ENCODE peak calls at places on chromosomes 7 and 10, in nine cellular contexts. One of them, this sample, is unnamed.

GRCh38 chr10:125171402-125172316 is 11.3 kb upstream of the CTBP2 start:
- DNase-seq in A549: no peak
- DNase-seq in lower lobe of right lung: no peak
- DNase-seq in endothelial cell: no peak
- DNase-seq in MM.1S: no peak
- DNase-seq in CD4-positive, alpha-beta T cell: no peak
- DNase-seq in Peyer's patch: no peak
- DNase-seq in colonic mucosa: no peak
- DNase-seq in IMR-90: no peak
- DNase-seq in this sample: no peak

GRCh38 chr7:44289341-44290249 is 35.8 kb downstream of the CAMK2B start:
- DNase-seq in MM.1S: no peak
- DNase-seq in lower lobe of right lung: peak
- DNase-seq in IMR-90: no peak
- DNase-seq in endothelial cell: no peak
- DNase-seq in Peyer's patch: peak
- DNase-seq in colonic mucosa: no peak
- DNase-seq in CD4-positive, alpha-beta T cell: no peak
- DNase-seq in A549: no peak
- DNase-seq in this sample: peak

GRCh38 chr10:14173391-14173705 is 157.4 kb downstream of the FRMD4A start:
- DNase-seq in endothelial cell: no peak
- DNase-seq in Peyer's patch: no peak
- DNase-seq in A549: no peak
- DNase-seq in lower lobe of right lung: no peak
- DNase-seq in IMR-90: peak
- DNase-seq in colonic mucosa: no peak
- DNase-seq in MM.1S: no peak
- DNase-seq in CD4-positive, alpha-beta T cell: no peak
- DNase-seq in this sample: no peak

GRCh38 chr7:20331231-20331880 is 656 bp downstream of the ITGB8 start:
- DNase-seq in lower lobe of right lung: peak
- DNase-seq in A549: no peak
- DNase-seq in CD4-positive, alpha-beta T cell: no peak
- DNase-seq in colonic mucosa: peak
- DNase-seq in endothelial cell: peak
- DNase-seq in Peyer's patch: peak
- DNase-seq in IMR-90: peak
- DNase-seq in MM.1S: peak
- DNase-seq in this sample: peak

GRCh38 chr10:133100706-133101463 is 13.2 kb downstream of the ADGRA1 start:
- DNase-seq in Peyer's patch: no peak
- DNase-seq in A549: no peak
- DNase-seq in colonic mucosa: peak
- DNase-seq in MM.1S: peak
- DNase-seq in IMR-90: no peak
- DNase-seq in lower lobe of right lung: no peak
- DNase-seq in CD4-positive, alpha-beta T cell: no peak
- DNase-seq in endothelial cell: peak
- DNase-seq in this sample: no peak

GRCh38 chr7:16564909-16565426 is 38.3 kb downstream of the LRRC72 start:
- DNase-seq in IMR-90: peak
- DNase-seq in MM.1S: peak
- DNase-seq in A549: peak
- DNase-seq in lower lobe of right lung: no peak
- DNase-seq in CD4-positive, alpha-beta T cell: no peak
- DNase-seq in Peyer's patch: no peak
- DNase-seq in endothelial cell: no peak
- DNase-seq in colonic mucosa: no peak
- DNase-seq in this sample: no peak

GRCh38 chr7:14761506-14762296 is 140.8 kb downstream of the DGKB start:
- DNase-seq in CD4-positive, alpha-beta T cell: no peak
- DNase-seq in lower lobe of right lung: no peak
- DNase-seq in A549: no peak
- DNase-seq in Peyer's patch: no peak
- DNase-seq in endothelial cell: no peak
- DNase-seq in MM.1S: no peak
- DNase-seq in colonic mucosa: no peak
- DNase-seq in IMR-90: peak
- DNase-seq in this sample: no peak

GRCh38 chr7:13852281-13852968 is 137.0 kb downstream of the ETV1 start:
- DNase-seq in A549: no peak
- DNase-seq in IMR-90: no peak
- DNase-seq in Peyer's patch: no peak
- DNase-seq in CD4-positive, alpha-beta T cell: no peak
- DNase-seq in endothelial cell: no peak
- DNase-seq in colonic mucosa: no peak
- DNase-seq in lower lobe of right lung: no peak
- DNase-seq in MM.1S: no peak
- DNase-seq in this sample: no peak

GRCh38 chr10:10792681-10793080 is 225.0 kb upstream of the CELF2 start:
- DNase-seq in colonic mucosa: no peak
- DNase-seq in Peyer's patch: no peak
- DNase-seq in CD4-positive, alpha-beta T cell: no peak
- DNase-seq in IMR-90: peak
- DNase-seq in endothelial cell: no peak
- DNase-seq in lower lobe of right lung: no peak
- DNase-seq in A549: no peak
- DNase-seq in MM.1S: no peak
- DNase-seq in this sample: no peak

DNA sequence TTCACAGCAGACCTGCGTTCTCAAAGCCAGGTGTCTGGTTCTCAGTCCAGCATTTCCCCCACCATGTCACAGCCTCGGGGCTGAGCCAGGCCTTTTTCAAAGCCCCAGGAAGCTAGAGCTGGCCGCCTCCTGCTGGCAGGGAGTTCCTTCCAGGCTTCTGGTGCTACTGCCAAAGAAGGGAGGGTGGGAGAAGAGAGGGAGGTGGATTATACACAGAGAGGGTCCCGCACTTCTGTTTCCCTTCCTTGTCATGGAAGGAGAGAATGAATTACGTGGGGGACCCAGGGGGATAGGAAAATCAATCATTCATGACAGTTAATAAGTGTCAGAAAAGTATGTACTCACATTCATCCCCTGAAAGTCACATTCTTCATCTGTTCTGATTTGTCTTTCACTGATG is 600 bp upstream of the LGI1 start:
- DNase-seq in MM.1S: no peak
- DNase-seq in CD4-positive, alpha-beta T cell: no peak
- DNase-seq in colonic mucosa: no peak
- DNase-seq in lower lobe of right lung: no peak
- DNase-seq in Peyer's patch: no peak
- DNase-seq in IMR-90: no peak
- DNase-seq in A549: no peak
- DNase-seq in endothelial cell: peak
- DNase-seq in this sample: no peak
- TF ChIP-seq CTCF in MM.1S: no peak
- TF ChIP-seq CTCF in CD4-positive, alpha-beta T cell: no peak
- TF ChIP-seq CTCF in colonic mucosa: no peak
- TF ChIP-seq CTCF in lower lobe of right lung: no peak
- TF ChIP-seq CTCF in Peyer's patch: no peak
- TF ChIP-seq CTCF in IMR-90: no peak
- TF ChIP-seq CTCF in A549: no peak
- TF ChIP-seq CTCF in endothelial cell: no peak
- TF ChIP-seq CTCF in this sample: no peak

GRCh38 chr10:110496553-110497437 is 912 bp upstream of the DUSP5 start:
- DNase-seq in lower lobe of right lung: no peak
- DNase-seq in colonic mucosa: no peak
- DNase-seq in IMR-90: no peak
- DNase-seq in Peyer's patch: no peak
- DNase-seq in endothelial cell: no peak
- DNase-seq in A549: no peak
- DNase-seq in CD4-positive, alpha-beta T cell: no peak
- DNase-seq in MM.1S: no peak
- DNase-seq in this sample: peak

GRCh38 chr10:110498087-110498981 is 627 bp downstream of the DUSP5 start:
- DNase-seq in endothelial cell: peak
- DNase-seq in colonic mucosa: peak
- DNase-seq in A549: no peak
- DNase-seq in lower lobe of right lung: peak
- DNase-seq in CD4-positive, alpha-beta T cell: peak
- DNase-seq in IMR-90: peak
- DNase-seq in Peyer's patch: peak
- DNase-seq in MM.1S: peak
- DNase-seq in this sample: peak

GRCh38 chr10:110495731-110496552 is 1.8 kb upstream of the DUSP5 start:
- DNase-seq in IMR-90: peak
- DNase-seq in lower lobe of right lung: peak
- DNase-seq in MM.1S: no peak
- DNase-seq in Peyer's patch: peak
- DNase-seq in CD4-positive, alpha-beta T cell: peak
- DNase-seq in endothelial cell: peak
- DNase-seq in colonic mucosa: no peak
- DNase-seq in A549: peak
- DNase-seq in this sample: peak

GRCh38 chr10:110498982-110499795 is 1.5 kb downstream of the DUSP5 start:
- DNase-seq in lower lobe of right lung: no peak
- DNase-seq in MM.1S: peak
- DNase-seq in CD4-positive, alpha-beta T cell: peak
- DNase-seq in IMR-90: peak
- DNase-seq in endothelial cell: peak
- DNase-seq in A549: no peak
- DNase-seq in Peyer's patch: peak
- DNase-seq in colonic mucosa: peak
- DNase-seq in this sample: peak

GRCh38 chr10:110497438-110498086 is at the start of gene DUSP5:
- DNase-seq in lower lobe of right lung: peak
- DNase-seq in endothelial cell: peak
- DNase-seq in A549: peak
- DNase-seq in Peyer's patch: peak
- DNase-seq in colonic mucosa: peak
- DNase-seq in CD4-positive, alpha-beta T cell: peak
- DNase-seq in IMR-90: peak
- DNase-seq in MM.1S: peak
- DNase-seq in this sample: peak
- TF ChIP-seq CTCF in lower lobe of right lung: no peak
- TF ChIP-seq CTCF in endothelial cell: no peak
- TF ChIP-seq CTCF in A549: peak
- TF ChIP-seq CTCF in Peyer's patch: no peak
- TF ChIP-seq CTCF in colonic mucosa: no peak
- TF ChIP-seq CTCF in CD4-positive, alpha-beta T cell: no peak
- TF ChIP-seq CTCF in IMR-90: no peak
- TF ChIP-seq CTCF in MM.1S: no peak
- TF ChIP-seq CTCF in this sample: peak

DNA sequence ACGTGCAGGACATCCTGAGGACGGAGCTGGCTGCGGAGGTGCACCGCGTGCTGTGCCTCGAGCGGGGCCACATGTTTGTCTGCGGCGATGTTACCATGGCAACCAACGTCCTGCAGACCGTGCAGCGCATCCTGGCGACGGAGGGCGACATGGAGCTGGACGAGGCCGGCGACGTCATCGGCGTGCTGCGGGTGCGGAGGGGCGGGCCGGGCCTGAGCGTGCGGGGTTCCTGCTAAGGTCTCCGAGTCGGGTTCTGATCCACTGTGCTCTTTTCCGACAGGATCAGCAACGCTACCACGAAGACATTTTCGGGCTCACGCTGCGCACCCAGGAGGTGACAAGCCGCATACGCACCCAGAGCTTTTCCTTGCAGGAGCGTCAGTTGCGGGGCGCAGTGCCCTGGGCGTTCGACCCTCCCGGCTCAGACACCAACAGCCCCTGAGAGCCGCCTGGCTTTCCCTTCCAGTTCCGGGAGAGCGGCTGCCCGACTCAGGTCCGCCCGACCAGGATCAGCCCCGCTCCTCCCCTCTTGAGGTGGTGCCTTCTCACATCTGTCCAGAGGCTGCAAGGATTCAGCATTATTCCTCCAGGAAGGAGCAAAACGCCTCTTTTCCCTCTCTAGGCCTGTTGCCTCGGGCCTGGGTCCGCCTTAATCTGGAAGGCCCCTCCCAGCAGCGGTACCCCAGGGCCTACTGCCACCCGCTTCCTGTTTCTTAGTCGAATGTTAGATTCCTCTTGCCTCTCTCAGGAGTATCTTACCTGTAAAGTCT is 10.4 kb downstream of the ATG9B start:
- DNase-seq in IMR-90: peak
- DNase-seq in colonic mucosa: peak
- DNase-seq in A549: no peak
- DNase-seq in endothelial cell: peak
- DNase-seq in Peyer's patch: peak
- DNase-seq in CD4-positive, alpha-beta T cell: peak
- DNase-seq in lower lobe of right lung: peak
- DNase-seq in MM.1S: peak
- DNase-seq in this sample: peak
- TF ChIP-seq CTCF in IMR-90: no peak
- TF ChIP-seq CTCF in colonic mucosa: no peak
- TF ChIP-seq CTCF in A549: no peak
- TF ChIP-seq CTCF in endothelial cell: no peak
- TF ChIP-seq CTCF in Peyer's patch: no peak
- TF ChIP-seq CTCF in CD4-positive, alpha-beta T cell: no peak
- TF ChIP-seq CTCF in lower lobe of right lung: no peak
- TF ChIP-seq CTCF in MM.1S: peak
- TF ChIP-seq CTCF in this sample: peak

GRCh38 chr10:131243076-131243475 is 68.4 kb downstream of the TCERG1L start:
- DNase-seq in Peyer's patch: no peak
- DNase-seq in IMR-90: no peak
- DNase-seq in lower lobe of right lung: no peak
- DNase-seq in endothelial cell: no peak
- DNase-seq in MM.1S: no peak
- DNase-seq in colonic mucosa: no peak
- DNase-seq in CD4-positive, alpha-beta T cell: no peak
- DNase-seq in A549: no peak
- DNase-seq in this sample: peak

GRCh38 chr10:131239926-131240325 is 71.6 kb downstream of the TCERG1L start:
- DNase-seq in endothelial cell: no peak
- DNase-seq in A549: no peak
- DNase-seq in colonic mucosa: no peak
- DNase-seq in CD4-positive, alpha-beta T cell: no peak
- DNase-seq in MM.1S: no peak
- DNase-seq in IMR-90: no peak
- DNase-seq in Peyer's patch: no peak
- DNase-seq in lower lobe of right lung: no peak
- DNase-seq in this sample: no peak

GRCh38 chr10:131240691-131241090 is 70.8 kb downstream of the TCERG1L start:
- DNase-seq in MM.1S: no peak
- DNase-seq in CD4-positive, alpha-beta T cell: no peak
- DNase-seq in IMR-90: no peak
- DNase-seq in lower lobe of right lung: no peak
- DNase-seq in endothelial cell: no peak
- DNase-seq in Peyer's patch: no peak
- DNase-seq in A549: no peak
- DNase-seq in colonic mucosa: no peak
- DNase-seq in this sample: peak

GRCh38 chr10:131244836-131245235 is 66.7 kb downstream of the TCERG1L start:
- DNase-seq in CD4-positive, alpha-beta T cell: no peak
- DNase-seq in A549: no peak
- DNase-seq in IMR-90: no peak
- DNase-seq in lower lobe of right lung: no peak
- DNase-seq in MM.1S: no peak
- DNase-seq in colonic mucosa: no peak
- DNase-seq in Peyer's patch: no peak
- DNase-seq in endothelial cell: no peak
- DNase-seq in this sample: peak

DNA sequence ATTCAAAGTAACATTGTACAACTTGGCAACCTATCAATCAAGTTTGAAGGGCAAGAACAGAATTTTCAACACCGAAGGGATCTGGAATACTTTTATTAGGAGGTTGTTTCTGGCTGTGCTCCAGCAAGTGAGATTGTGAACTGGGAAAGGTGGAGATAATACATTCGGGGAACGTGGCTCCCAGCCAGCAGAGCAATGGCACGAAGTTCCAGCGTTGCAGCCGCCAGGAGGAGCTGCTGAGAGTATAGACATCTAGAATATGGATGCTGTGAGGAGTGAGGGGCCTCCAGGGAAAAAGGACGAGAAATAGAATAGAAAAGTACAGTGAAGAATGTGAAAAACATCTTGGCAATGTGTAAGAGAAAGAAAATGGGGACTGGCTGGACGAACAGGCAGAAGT is 69.5 kb downstream of the TCERG1L start:
- DNase-seq in MM.1S: no peak
- DNase-seq in A549: peak
- DNase-seq in IMR-90: no peak
- DNase-seq in endothelial cell: no peak
- DNase-seq in Peyer's patch: no peak
- DNase-seq in lower lobe of right lung: peak
- DNase-seq in CD4-positive, alpha-beta T cell: no peak
- DNase-seq in colonic mucosa: no peak
- DNase-seq in this sample: peak
- TF ChIP-seq CTCF in MM.1S: peak
- TF ChIP-seq CTCF in A549: peak
- TF ChIP-seq CTCF in IMR-90: no peak
- TF ChIP-seq CTCF in endothelial cell: no peak
- TF ChIP-seq CTCF in Peyer's patch: peak
- TF ChIP-seq CTCF in lower lobe of right lung: no peak
- TF ChIP-seq CTCF in CD4-positive, alpha-beta T cell: no peak
- TF ChIP-seq CTCF in colonic mucosa: no peak
- TF ChIP-seq CTCF in this sample: no peak

This sample was measured in spleen.